ENCODE peak calls at places on chromosome 11, in eight cellular contexts. One of them, this sample, is unnamed.
A peak's percentile ranks its signal among the peaks of the same experiment; 100 is the strongest.

GRCh38 chr11:71433648-71434450 is 14.3 kb downstream of the DHCR7 start:
- DNase-seq in mammary epithelial cell: no peak
- DNase-seq in neural progenitor cell: no peak
- DNase-seq in endothelial cell of umbilical vein: no peak
- DNase-seq in fibroblast of lung: peak; percentile 58
- DNase-seq in GM23338: no peak
- DNase-seq in GM23248: peak; percentile 62
- DNase-seq in K562: peak; percentile 46
- DNase-seq in this sample: no peak

GRCh38 chr11:31996159-31996881 is 94.6 kb upstream of the RCN1 start:
- DNase-seq in mammary epithelial cell: no peak
- DNase-seq in neural progenitor cell: no peak
- DNase-seq in endothelial cell of umbilical vein: no peak
- DNase-seq in fibroblast of lung: no peak
- DNase-seq in GM23338: no peak
- DNase-seq in GM23248: no peak
- DNase-seq in K562: no peak
- DNase-seq in this sample: no peak

GRCh38 chr11:29272019-29272654 is 744.7 kb downstream of the KCNA4 start:
- DNase-seq in mammary epithelial cell: peak; percentile 51
- DNase-seq in neural progenitor cell: no peak
- DNase-seq in endothelial cell of umbilical vein: peak; percentile 59
- DNase-seq in fibroblast of lung: peak; percentile 38
- DNase-seq in GM23338: peak; percentile 27
- DNase-seq in GM23248: peak; percentile 59
- DNase-seq in K562: no peak
- DNase-seq in this sample: no peak

GRCh38 chr11:126378763-126379162 is 23.3 kb downstream of the ST3GAL4 start:
- DNase-seq in mammary epithelial cell: no peak
- DNase-seq in neural progenitor cell: no peak
- DNase-seq in endothelial cell of umbilical vein: peak; percentile 69
- DNase-seq in fibroblast of lung: peak; percentile 70
- DNase-seq in GM23338: no peak
- DNase-seq in GM23248: no peak
- DNase-seq in K562: no peak
- DNase-seq in this sample: no peak

GRCh38 chr11:18137186-18137800 is 4.9 kb downstream of the MRGPRX3 start:
- DNase-seq in mammary epithelial cell: no peak
- DNase-seq in neural progenitor cell: no peak
- DNase-seq in endothelial cell of umbilical vein: no peak
- DNase-seq in fibroblast of lung: no peak
- DNase-seq in GM23338: no peak
- DNase-seq in GM23248: no peak
- DNase-seq in K562: no peak
- DNase-seq in this sample: no peak

GRCh38 chr11:46122955-46123354 is 1.7 kb upstream of the PHF21A start:
- DNase-seq in mammary epithelial cell: peak; percentile 19
- DNase-seq in neural progenitor cell: no peak
- DNase-seq in endothelial cell of umbilical vein: peak; percentile 32
- DNase-seq in fibroblast of lung: peak; percentile 39
- DNase-seq in GM23338: no peak
- DNase-seq in GM23248: peak; percentile 80
- DNase-seq in K562: no peak
- DNase-seq in this sample: no peak

GRCh38 chr11:96185220-96185768 is 157.7 kb downstream of the MAML2 start:
- DNase-seq in mammary epithelial cell: no peak
- DNase-seq in neural progenitor cell: no peak
- DNase-seq in endothelial cell of umbilical vein: peak; percentile 42
- DNase-seq in fibroblast of lung: no peak
- DNase-seq in GM23338: no peak
- DNase-seq in GM23248: no peak
- DNase-seq in K562: no peak
- DNase-seq in this sample: no peak

GRCh38 chr11:119942021-119942420 is 195.9 kb downstream of the TRIM29 start:
- DNase-seq in mammary epithelial cell: no peak
- DNase-seq in neural progenitor cell: no peak
- DNase-seq in endothelial cell of umbilical vein: no peak
- DNase-seq in fibroblast of lung: no peak
- DNase-seq in GM23338: peak; percentile 57
- DNase-seq in GM23248: no peak
- DNase-seq in K562: no peak
- DNase-seq in this sample: no peak

GRCh38 chr11:32081129-32081641 is 9.7 kb upstream of the RCN1 start:
- DNase-seq in mammary epithelial cell: peak; percentile 71
- DNase-seq in neural progenitor cell: no peak
- DNase-seq in endothelial cell of umbilical vein: no peak
- DNase-seq in fibroblast of lung: peak; percentile 50
- DNase-seq in GM23338: no peak
- DNase-seq in GM23248: peak; percentile 78
- DNase-seq in K562: no peak
- DNase-seq in this sample: no peak

GRCh38 chr11:33125025-33125424 is 36.3 kb downstream of the CSTF3 start:
- DNase-seq in mammary epithelial cell: no peak
- DNase-seq in neural progenitor cell: no peak
- DNase-seq in endothelial cell of umbilical vein: no peak
- DNase-seq in fibroblast of lung: no peak
- DNase-seq in GM23338: no peak
- DNase-seq in GM23248: no peak
- DNase-seq in K562: no peak
- DNase-seq in this sample: no peak

GRCh38 chr11:61332266-61332822 is 561 bp downstream of the DDB1 start:
- DNase-seq in mammary epithelial cell: peak; percentile 23
- DNase-seq in neural progenitor cell: peak; percentile 47
- DNase-seq in endothelial cell of umbilical vein: peak; percentile 49
- DNase-seq in fibroblast of lung: peak; percentile 38
- DNase-seq in GM23338: peak; percentile 61
- DNase-seq in GM23248: peak; percentile 72
- DNase-seq in K562: peak; percentile 45
- DNase-seq in this sample: no peak

GRCh38 chr11:121801796-121802195 is 314.2 kb downstream of the BLID start:
- DNase-seq in mammary epithelial cell: no peak
- DNase-seq in neural progenitor cell: no peak
- DNase-seq in endothelial cell of umbilical vein: no peak
- DNase-seq in fibroblast of lung: no peak
- DNase-seq in GM23338: peak; percentile 27
- DNase-seq in GM23248: no peak
- DNase-seq in K562: no peak
- DNase-seq in this sample: no peak

GRCh38 chr11:2885017-2885675 is 429 bp downstream of the CDKN1C start:
- DNase-seq in mammary epithelial cell: no peak
- DNase-seq in neural progenitor cell: peak; percentile 88
- DNase-seq in endothelial cell of umbilical vein: peak; percentile 42
- DNase-seq in fibroblast of lung: peak; percentile 61
- DNase-seq in GM23338: peak; percentile 73
- DNase-seq in GM23248: peak; percentile 62
- DNase-seq in K562: peak; percentile 85
- DNase-seq in this sample: no peak

GRCh38 chr11:76834151-76834550 is 26.6 kb upstream of the ACER3 start:
- DNase-seq in mammary epithelial cell: no peak
- DNase-seq in neural progenitor cell: no peak
- DNase-seq in endothelial cell of umbilical vein: no peak
- DNase-seq in fibroblast of lung: peak; percentile 43
- DNase-seq in GM23338: no peak
- DNase-seq in GM23248: no peak
- DNase-seq in K562: no peak
- DNase-seq in this sample: no peak

GRCh38 chr11:15101072-15101701 is 13.5 kb upstream of the INSC start:
- DNase-seq in mammary epithelial cell: peak; percentile 49
- DNase-seq in neural progenitor cell: peak; percentile 81
- DNase-seq in endothelial cell of umbilical vein: peak; percentile 63
- DNase-seq in fibroblast of lung: peak; percentile 83
- DNase-seq in GM23338: peak; percentile 82
- DNase-seq in GM23248: peak; percentile 86
- DNase-seq in K562: peak; percentile 67
- DNase-seq in this sample: no peak

GRCh38 chr11:79939111-79939510 is 498.3 kb upstream of the TENM4 start:
- DNase-seq in mammary epithelial cell: no peak
- DNase-seq in neural progenitor cell: no peak
- DNase-seq in endothelial cell of umbilical vein: no peak
- DNase-seq in fibroblast of lung: peak; percentile 52
- DNase-seq in GM23338: no peak
- DNase-seq in GM23248: no peak
- DNase-seq in K562: no peak
- DNase-seq in this sample: no peak

GRCh38 chr11:16880184-16880583 is 134.0 kb downstream of the PLEKHA7 start:
- DNase-seq in mammary epithelial cell: no peak
- DNase-seq in neural progenitor cell: no peak
- DNase-seq in endothelial cell of umbilical vein: no peak
- DNase-seq in fibroblast of lung: no peak
- DNase-seq in GM23338: no peak
- DNase-seq in GM23248: no peak
- DNase-seq in K562: no peak
- DNase-seq in this sample: no peak

GRCh38 chr11:65437436-65438227 is 15.0 kb downstream of the NEAT1 start:
- DNase-seq in mammary epithelial cell: no peak
- DNase-seq in neural progenitor cell: no peak
- DNase-seq in endothelial cell of umbilical vein: peak; percentile 38
- DNase-seq in fibroblast of lung: peak; percentile 53
- DNase-seq in GM23338: no peak
- DNase-seq in GM23248: peak; percentile 44
- DNase-seq in K562: no peak
- DNase-seq in this sample: no peak

GRCh38 chr11:119874660-119875238 is 145.7 kb upstream of the NECTIN1 start:
- DNase-seq in mammary epithelial cell: no peak
- DNase-seq in neural progenitor cell: peak; percentile 36
- DNase-seq in endothelial cell of umbilical vein: no peak
- DNase-seq in fibroblast of lung: no peak
- DNase-seq in GM23338: no peak
- DNase-seq in GM23248: no peak
- DNase-seq in K562: no peak
- DNase-seq in this sample: no peak

GRCh38 chr11:17762309-17762974 is 27.9 kb downstream of the KCNC1 start:
- DNase-seq in mammary epithelial cell: peak; percentile 18
- DNase-seq in neural progenitor cell: no peak
- DNase-seq in endothelial cell of umbilical vein: no peak
- DNase-seq in fibroblast of lung: no peak
- DNase-seq in GM23338: no peak
- DNase-seq in GM23248: no peak
- DNase-seq in K562: peak; percentile 44
- DNase-seq in this sample: no peak

GRCh38 chr11:28245131-28245530 is 136.9 kb downstream of the METTL15 start:
- DNase-seq in mammary epithelial cell: no peak
- DNase-seq in neural progenitor cell: no peak
- DNase-seq in endothelial cell of umbilical vein: no peak
- DNase-seq in fibroblast of lung: no peak
- DNase-seq in GM23338: no peak
- DNase-seq in GM23248: peak; percentile 23
- DNase-seq in K562: no peak
- DNase-seq in this sample: no peak

GRCh38 chr11:18455686-18456372 is at the start of gene LDHAL6A:
- DNase-seq in mammary epithelial cell: no peak
- DNase-seq in neural progenitor cell: no peak
- DNase-seq in endothelial cell of umbilical vein: no peak
- DNase-seq in fibroblast of lung: no peak
- DNase-seq in GM23338: peak; percentile 50
- DNase-seq in GM23248: no peak
- DNase-seq in K562: peak; percentile 13
- DNase-seq in this sample: no peak

GRCh38 chr11:33706961-33707360 is 6.3 kb upstream of the C11orf91 start:
- DNase-seq in mammary epithelial cell: no peak
- DNase-seq in neural progenitor cell: no peak
- DNase-seq in endothelial cell of umbilical vein: no peak
- DNase-seq in fibroblast of lung: no peak
- DNase-seq in GM23338: no peak
- DNase-seq in GM23248: no peak
- DNase-seq in K562: no peak
- DNase-seq in this sample: no peak

GRCh38 chr11:8183136-8183535 is 14.3 kb upstream of the RIC3 start:
- DNase-seq in mammary epithelial cell: no peak
- DNase-seq in neural progenitor cell: no peak
- DNase-seq in endothelial cell of umbilical vein: no peak
- DNase-seq in fibroblast of lung: no peak
- DNase-seq in GM23338: no peak
- DNase-seq in GM23248: peak; percentile 5
- DNase-seq in K562: no peak
- DNase-seq in this sample: no peak

GRCh38 chr11:284081-285020 is 4.6 kb upstream of the PGGHG start:
- DNase-seq in mammary epithelial cell: no peak
- DNase-seq in neural progenitor cell: no peak
- DNase-seq in endothelial cell of umbilical vein: no peak
- DNase-seq in fibroblast of lung: no peak
- DNase-seq in GM23338: no peak
- DNase-seq in GM23248: no peak
- DNase-seq in K562: no peak
- DNase-seq in this sample: no peak
- H3K4me2 ChIP-seq in mammary epithelial cell: peak overlapping the region; percentile 22
- H3K4me2 ChIP-seq in neural progenitor cell: no peak overlapping the region
- H3K4me2 ChIP-seq in endothelial cell of umbilical vein: no peak overlapping the region
- H3K4me2 ChIP-seq in fibroblast of lung: no peak overlapping the region
- H3K4me2 ChIP-seq in GM23338: no peak overlapping the region
- H3K4me2 ChIP-seq in GM23248: no peak overlapping the region
- H3K4me2 ChIP-seq in K562: no peak overlapping the region
- H3K4me2 ChIP-seq in this sample: no peak overlapping the region

GRCh38 chr11:111105566-111105965 is 140.0 kb upstream of the POU2AF2 start:
- DNase-seq in mammary epithelial cell: no peak
- DNase-seq in neural progenitor cell: no peak
- DNase-seq in endothelial cell of umbilical vein: no peak
- DNase-seq in fibroblast of lung: no peak
- DNase-seq in GM23338: no peak
- DNase-seq in GM23248: peak; percentile 68
- DNase-seq in K562: no peak
- DNase-seq in this sample: no peak
- H4K20me1 ChIP-seq in mammary epithelial cell: no peaks in the 10 kb centered on the region
- H4K20me1 ChIP-seq in neural progenitor cell: no peaks in the 10 kb centered on the region
- H4K20me1 ChIP-seq in endothelial cell of umbilical vein: no peaks in the 10 kb centered on the region
- H4K20me1 ChIP-seq in fibroblast of lung: no peaks in the 10 kb centered on the region
- H4K20me1 ChIP-seq in GM23338: no peaks in the 10 kb centered on the region
- H4K20me1 ChIP-seq in GM23248: no peaks in the 10 kb centered on the region
- H4K20me1 ChIP-seq in K562: no peaks in the 10 kb centered on the region
- H4K20me1 ChIP-seq in this sample: no peaks in the 10 kb centered on the region

GRCh38 chr11:22340803-22341581 is 2.8 kb downstream of the SLC17A6 start:
- DNase-seq in mammary epithelial cell: no peak
- DNase-seq in neural progenitor cell: peak; percentile 41
- DNase-seq in endothelial cell of umbilical vein: no peak
- DNase-seq in fibroblast of lung: no peak
- DNase-seq in GM23338: peak; percentile 66
- DNase-seq in GM23248: no peak
- DNase-seq in K562: no peak
- DNase-seq in this sample: no peak
- H3K4me2 ChIP-seq in mammary epithelial cell: no peak overlapping the region
- H3K4me2 ChIP-seq in neural progenitor cell: peak overlapping the region; percentile 51
- H3K4me2 ChIP-seq in endothelial cell of umbilical vein: no peak overlapping the region
- H3K4me2 ChIP-seq in fibroblast of lung: no peak overlapping the region
- H3K4me2 ChIP-seq in GM23338: peak overlapping the region; percentile 86
- H3K4me2 ChIP-seq in GM23248: no peak overlapping the region
- H3K4me2 ChIP-seq in K562: no peak overlapping the region
- H3K4me2 ChIP-seq in this sample: no peak overlapping the region

DNA sequence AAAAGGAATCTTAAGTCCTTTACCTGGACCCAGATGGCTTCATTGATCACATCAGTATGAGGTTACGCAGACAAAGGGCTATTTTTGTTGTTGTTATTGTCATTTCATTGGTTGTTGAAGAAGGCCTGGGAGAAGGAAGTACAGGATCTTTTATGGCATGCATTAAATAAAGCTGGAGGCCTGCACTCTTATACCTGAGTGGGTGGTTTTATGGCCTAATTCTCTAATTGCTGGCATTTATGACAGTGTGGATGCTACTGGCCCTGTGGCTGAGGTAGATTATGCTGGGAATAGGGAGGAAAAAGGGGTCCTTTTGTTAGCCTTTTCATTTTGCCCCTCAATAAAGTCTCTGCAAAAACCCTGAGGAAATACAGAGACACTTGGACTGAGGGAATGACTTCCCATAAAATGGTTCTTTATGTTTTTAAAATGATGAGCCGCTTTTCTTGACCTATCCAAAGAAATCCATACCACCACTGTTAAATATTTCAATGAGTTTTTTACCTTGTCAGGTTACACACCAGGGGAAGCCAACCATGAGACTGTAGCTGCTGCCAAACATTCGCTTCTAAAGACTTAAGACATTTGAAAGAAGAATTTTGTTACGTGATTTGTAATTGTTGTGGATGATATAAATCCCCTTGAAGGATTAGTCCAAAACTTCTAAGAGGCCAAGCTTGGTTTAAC is 6.8 kb downstream of the KMT2A start:
- DNase-seq in mammary epithelial cell: no peak
- DNase-seq in neural progenitor cell: no peak
- DNase-seq in endothelial cell of umbilical vein: no peak
- DNase-seq in fibroblast of lung: no peak
- DNase-seq in GM23338: no peak
- DNase-seq in GM23248: no peak
- DNase-seq in K562: no peak
- DNase-seq in this sample: no peak
- H4K20me1 ChIP-seq in mammary epithelial cell: no peaks in the 10 kb centered on the region
- H4K20me1 ChIP-seq in neural progenitor cell: peaks cover 100% of the 10 kb centered on the region
- H4K20me1 ChIP-seq in endothelial cell of umbilical vein: peaks cover 42% of the 10 kb centered on the region
- H4K20me1 ChIP-seq in fibroblast of lung: peaks cover 11% of the 10 kb centered on the region
- H4K20me1 ChIP-seq in GM23338: peaks cover 89% of the 10 kb centered on the region
- H4K20me1 ChIP-seq in GM23248: peaks cover 84% of the 10 kb centered on the region
- H4K20me1 ChIP-seq in K562: peaks cover 56% of the 10 kb centered on the region
- H4K20me1 ChIP-seq in this sample: peaks cover 16% of the 10 kb centered on the region